ENCODE peak calls at places on chromosome 15, in five cellular contexts. Y, C, D, Z and Q are unnamed samples.
A peak's percentile ranks its signal among the peaks of the same experiment; 100 is the strongest.

GRCh38 chr15:38029741-38030140 is 95.3 kb downstream of the TMCO5A start:
- DNase-seq in Y (no peak), C (no peak), D (no peak), Z (peak; percentile 93), Q (no peak)

GRCh38 chr15:73901126-73901810 is 25.0 kb upstream of the LOXL1 start:
- DNase-seq in Y (no peak), C (no peak), D (no peak), Z (no peak), Q (no peak)

GRCh38 chr15:81050806-81051205 is 50.1 kb downstream of the TLNRD1 start:
- DNase-seq in Y (no peak), C (no peak), D (no peak), Z (no peak), Q (no peak)

GRCh38 chr15:62124176-62124952 is 40.7 kb downstream of the C2CD4B start:
- DNase-seq in Y (no peak), C (no peak), D (no peak), Z (no peak), Q (no peak)

GRCh38 chr15:61989698-61990097 is 70.5 kb downstream of the VPS13C start:
- DNase-seq in Y (no peak), C (no peak), D (no peak), Z (no peak), Q (no peak)

GRCh38 chr15:101433396-101433795 is 56.1 kb downstream of the PCSK6 start:
- DNase-seq in Y (no peak), C (no peak), D (no peak), Z (no peak), Q (no peak)

GRCh38 chr15:27422997-27423396 is 452.0 kb downstream of the GABRG3 start:
- DNase-seq in Y (no peak), C (no peak), D (no peak), Z (no peak), Q (peak; percentile 14)

GRCh38 chr15:68271854-68272471 is 5.6 kb upstream of the FEM1B start:
- DNase-seq in Y (no peak), C (peak; percentile 100), D (no peak), Z (peak; percentile 48), Q (no peak)

GRCh38 chr15:47806008-47806407 is 88.7 kb downstream of the SEMA6D start:
- DNase-seq in Y (no peak), C (no peak), D (no peak), Z (no peak), Q (no peak)

GRCh38 chr15:40082195-40082868 is 26.3 kb downstream of the BMF start:
- DNase-seq in Y (no peak), C (no peak), D (no peak), Z (no peak), Q (peak; percentile 59)

GRCh38 chr15:63104727-63105126 is 16.9 kb upstream of the LACTB start:
- DNase-seq in Y (no peak), C (peak; percentile 17), D (no peak), Z (peak; percentile 83), Q (no peak)

GRCh38 chr15:67018026-67018425 is 47.4 kb upstream of the SMAD3 start:
- DNase-seq in Y (no peak), C (no peak), D (no peak), Z (no peak), Q (no peak)

GRCh38 chr15:40313531-40314398 is 6.0 kb upstream of the PLCB2 start:
- DNase-seq in Y (peak; percentile 89), C (peak; percentile 57), D (no peak), Z (no peak), Q (peak; percentile 97)

GRCh38 chr15:68210409-68210756 is 5.3 kb upstream of the CALML4 start:
- DNase-seq in Y (no peak), C (no peak), D (peak; percentile 10), Z (no peak), Q (no peak)

GRCh38 chr15:79516155-79516554 is 84.0 kb downstream of the MINAR1 start:
- DNase-seq in Y (no peak), C (no peak), D (no peak), Z (no peak), Q (no peak)

GRCh38 chr15:79025201-79025600 is 65.4 kb downstream of the RASGRF1 start:
- DNase-seq in Y (peak; percentile 14), C (no peak), D (no peak), Z (no peak), Q (no peak)

GRCh38 chr15:46129145-46129544 is 494.3 kb downstream of the SQOR start:
- DNase-seq in Y (no peak), C (no peak), D (no peak), Z (no peak), Q (no peak)

GRCh38 chr15:89070197-89071124 is 17.8 kb upstream of the ABHD2 start:
- DNase-seq in Y (no peak), C (no peak), D (no peak), Z (no peak), Q (no peak)

GRCh38 chr15:51080286-51080685 is 14.4 kb downstream of the TNFAIP8L3 start:
- DNase-seq in Y (no peak), C (peak; percentile 62), D (no peak), Z (no peak), Q (no peak)

GRCh38 chr15:93917181-93917580 is 314.2 kb upstream of the MCTP2 start:
- DNase-seq in Y (no peak), C (no peak), D (no peak), Z (no peak), Q (no peak)

GRCh38 chr15:59687831-59688230 is 1.3 kb downstream of the BNIP2 start:
- DNase-seq in Y (no peak), C (no peak), D (no peak), Z (peak; percentile 22), Q (no peak)

GRCh38 chr15:59689626-59690236 is 611 bp upstream of the BNIP2 start:
- DNase-seq in Y (peak; percentile 73), C (peak; percentile 74), D (peak; percentile 86), Z (peak; percentile 63), Q (peak; percentile 93)

GRCh38 chr15:59688383-59688887 is 685 bp downstream of the BNIP2 start:
- DNase-seq in Y (no peak), C (peak; percentile 63), D (no peak), Z (peak; percentile 78), Q (no peak)

GRCh38 chr15:59688888-59689625 is at the start of gene BNIP2:
- DNase-seq in Y (peak; percentile 100), C (peak; percentile 97), D (peak; percentile 100), Z (peak; percentile 98), Q (peak; percentile 100)

DNA sequence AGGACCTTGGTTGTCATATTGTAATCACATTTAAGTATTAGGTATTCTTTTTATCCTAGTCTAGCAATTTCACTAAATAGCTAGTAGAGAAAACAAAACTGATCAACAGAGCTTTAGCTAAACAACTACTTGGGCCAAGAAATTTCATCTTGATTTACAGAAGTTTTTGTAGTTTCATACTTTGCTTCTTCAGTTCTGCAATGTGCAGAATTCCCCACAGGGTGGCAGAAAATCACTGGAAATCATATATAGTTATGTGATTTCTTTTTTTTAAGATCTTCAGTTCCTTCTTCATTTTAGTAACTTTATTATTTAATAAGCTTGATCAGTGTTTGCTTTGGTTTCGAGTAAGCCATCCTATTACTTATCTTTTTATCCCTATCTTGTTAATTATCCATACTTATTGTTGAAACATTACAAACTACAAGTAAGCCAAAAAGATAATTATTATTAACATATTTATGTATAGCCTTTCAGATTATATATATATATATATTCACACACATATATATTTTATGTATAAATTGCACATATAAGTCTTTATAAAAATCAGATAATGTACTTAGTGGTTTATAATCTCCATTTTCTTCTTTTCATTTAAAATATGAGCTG is 2.2 kb upstream of the BNIP2 start:
- DNase-seq in Y (peak; percentile 35), C (peak; percentile 38), D (no peak), Z (peak; percentile 71), Q (peak; percentile 23)
- TF ChIP-seq CTCF in Y (peak; percentile 62), C (peak; percentile 70), D (peak; percentile 77), Z (peak; percentile 57), Q (peak; percentile 49)

GRCh38 chr15:25437751-25438600 is 848 bp downstream of the UBE3A start:
- DNase-seq in Y (peak; percentile 78), C (peak; percentile 54), D (peak; percentile 57), Z (peak; percentile 52), Q (peak; percentile 52)
- TF ChIP-seq CTCF in Y (peak; percentile 32), C (no peak), D (peak; percentile 61), Z (no peak), Q (peak; percentile 31)

GRCh38 chr15:44726568-44727461 is 9.5 kb upstream of the TRIM69 start:
- DNase-seq in Y (no peak), C (peak; percentile 83), D (no peak), Z (peak; percentile 93), Q (no peak)
- TF ChIP-seq CTCF in Y (no peak), C (no peak), D (no peak), Z (no peak), Q (no peak)

DNA sequence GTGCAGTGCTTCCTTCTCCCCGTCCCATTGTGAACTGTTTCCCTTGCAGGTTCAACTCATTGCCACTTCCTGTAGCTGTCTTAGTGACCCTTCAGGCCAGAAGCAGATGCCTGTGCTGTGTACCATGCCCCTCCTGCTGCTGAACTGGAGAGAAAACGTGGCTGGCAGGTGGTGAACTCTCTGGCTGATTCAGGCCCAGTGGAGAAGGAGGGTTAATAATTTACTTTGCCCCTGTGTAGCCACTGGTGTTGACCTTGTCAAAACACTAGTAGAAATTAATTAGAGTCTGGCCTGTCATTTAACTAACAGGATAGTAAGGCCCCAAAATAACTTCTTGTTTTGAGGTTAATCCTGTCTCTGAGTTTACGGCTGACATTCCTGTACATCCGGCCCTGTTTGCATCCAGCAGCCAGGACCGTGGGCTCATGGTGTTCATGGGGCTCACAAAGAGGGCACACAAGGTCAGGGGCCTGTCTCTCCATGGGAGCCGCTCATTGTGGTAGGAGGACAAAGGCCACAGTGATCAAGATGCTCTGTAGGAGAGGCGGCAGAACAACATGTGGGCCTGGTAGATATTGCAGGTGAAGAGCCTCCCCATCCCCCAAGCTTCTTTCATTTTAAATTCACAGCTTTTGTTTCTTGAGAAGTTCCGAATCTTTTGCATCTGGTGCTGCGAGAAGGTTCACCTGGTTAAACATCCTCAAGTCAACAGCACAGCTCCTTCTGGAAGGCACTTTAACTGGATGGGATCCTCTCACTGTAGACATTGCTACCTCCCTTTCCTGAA is 101.6 kb downstream of the CGNL1 start:
- DNase-seq in Y (no peak), C (no peak), D (no peak), Z (no peak), Q (no peak)
- TF ChIP-seq CTCF in Y (no peak), C (no peak), D (no peak), Z (no peak), Q (no peak)